ENCODE peak calls at places on chromosomes 4 and X, in four cellular contexts. One of them, this sample, is unnamed.

GRCh38 chrX:134957836-134958235 is 33.0 kb upstream of the SMIM10 start:
- DNase-seq in AG04450: no peak
- DNase-seq in mesothelial cell of epicardium: no peak
- DNase-seq in lower leg skin: no peak
- DNase-seq in this sample: no peak

GRCh38 chr4:46648088-46648744 is 258.3 kb upstream of the GABRA2 start:
- DNase-seq in AG04450: peak; percentile 20
- DNase-seq in mesothelial cell of epicardium: no peak
- DNase-seq in lower leg skin: no peak
- DNase-seq in this sample: no peak

GRCh38 chr4:125750399-125750798 is 435.6 kb downstream of the FAT4 start:
- DNase-seq in AG04450: no peak
- DNase-seq in mesothelial cell of epicardium: no peak
- DNase-seq in lower leg skin: no peak
- DNase-seq in this sample: no peak

GRCh38 chrX:20007962-20008633 is 17.2 kb upstream of the BCLAF3 start:
- DNase-seq in AG04450: no peak
- DNase-seq in mesothelial cell of epicardium: no peak
- DNase-seq in lower leg skin: no peak
- DNase-seq in this sample: no peak

GRCh38 chrX:13048265-13048664 is 3.8 kb upstream of the FAM9C start:
- DNase-seq in AG04450: no peak
- DNase-seq in mesothelial cell of epicardium: no peak
- DNase-seq in lower leg skin: no peak
- DNase-seq in this sample: no peak

GRCh38 chr4:168868856-168869201 is 141.2 kb downstream of the CBR4 start:
- DNase-seq in AG04450: no peak
- DNase-seq in mesothelial cell of epicardium: no peak
- DNase-seq in lower leg skin: no peak
- DNase-seq in this sample: no peak

GRCh38 chr4:76539979-76540378 is 105.0 kb downstream of the SHROOM3 start:
- DNase-seq in AG04450: no peak
- DNase-seq in mesothelial cell of epicardium: no peak
- DNase-seq in lower leg skin: no peak
- DNase-seq in this sample: no peak

GRCh38 chrX:154648931-154649863 is 4.2 kb downstream of the CTAG2 start:
- DNase-seq in AG04450: no peak
- DNase-seq in mesothelial cell of epicardium: no peak
- DNase-seq in lower leg skin: peak; percentile 69
- DNase-seq in this sample: no peak

GRCh38 chr4:184255361-184255760 is 37.7 kb upstream of the ENPP6 start:
- DNase-seq in AG04450: no peak
- DNase-seq in mesothelial cell of epicardium: no peak
- DNase-seq in lower leg skin: no peak
- DNase-seq in this sample: no peak

GRCh38 chr4:164648151-164648848 is 105.6 kb upstream of the SMIM31 start:
- DNase-seq in AG04450: no peak
- DNase-seq in mesothelial cell of epicardium: no peak
- DNase-seq in lower leg skin: no peak
- DNase-seq in this sample: no peak

GRCh38 chr4:142824368-142824767 is 21.7 kb downstream of the INPP4B start:
- DNase-seq in AG04450: no peak
- DNase-seq in mesothelial cell of epicardium: no peak
- DNase-seq in lower leg skin: no peak
- DNase-seq in this sample: no peak

GRCh38 chrX:3295731-3296130 is 50.7 kb downstream of the MXRA5 start:
- DNase-seq in AG04450: no peak
- DNase-seq in mesothelial cell of epicardium: no peak
- DNase-seq in lower leg skin: no peak
- DNase-seq in this sample: no peak

GRCh38 chr4:14254252-14254651 is 626.7 kb upstream of the BOD1L1 start:
- DNase-seq in AG04450: no peak
- DNase-seq in mesothelial cell of epicardium: peak; percentile 38
- DNase-seq in lower leg skin: no peak
- DNase-seq in this sample: peak; percentile 24

GRCh38 chr4:68576272-68577100 is at the start of gene UGT2B17:
- DNase-seq in AG04450: no peak
- DNase-seq in mesothelial cell of epicardium: no peak
- DNase-seq in lower leg skin: no peak
- DNase-seq in this sample: no peak

GRCh38 chr4:187103351-187103750 is 379.7 kb upstream of the FAT1 start:
- DNase-seq in AG04450: no peak
- DNase-seq in mesothelial cell of epicardium: no peak
- DNase-seq in lower leg skin: no peak
- DNase-seq in this sample: no peak

GRCh38 chr4:95290702-95291101 is 258.1 kb downstream of the UNC5C start:
- DNase-seq in AG04450: no peak
- DNase-seq in mesothelial cell of epicardium: no peak
- DNase-seq in lower leg skin: no peak
- DNase-seq in this sample: no peak

GRCh38 chr4:1356181-1356998 is 9.4 kb downstream of the UVSSA start:
- DNase-seq in AG04450: no peak
- DNase-seq in mesothelial cell of epicardium: peak; percentile 72
- DNase-seq in lower leg skin: no peak
- DNase-seq in this sample: peak; percentile 52

GRCh38 chrX:113399501-113400192 is 559.0 kb upstream of the AMOT start:
- DNase-seq in AG04450: no peak
- DNase-seq in mesothelial cell of epicardium: no peak
- DNase-seq in lower leg skin: no peak
- DNase-seq in this sample: no peak

GRCh38 chr4:187090401-187090800 is 366.7 kb upstream of the FAT1 start:
- DNase-seq in AG04450: peak; percentile 18
- DNase-seq in mesothelial cell of epicardium: no peak
- DNase-seq in lower leg skin: no peak
- DNase-seq in this sample: no peak

GRCh38 chrX:40109288-40110008 is 11.7 kb upstream of the BCOR start:
- DNase-seq in AG04450: no peak
- DNase-seq in mesothelial cell of epicardium: peak; percentile 61
- DNase-seq in lower leg skin: peak; percentile 92
- DNase-seq in this sample: no peak

GRCh38 chr4:75289843-75290616 is 224.2 kb downstream of the RCHY1 start:
- DNase-seq in AG04450: no peak
- DNase-seq in mesothelial cell of epicardium: no peak
- DNase-seq in lower leg skin: no peak
- DNase-seq in this sample: no peak

GRCh38 chr4:104447346-104447745 is 47.3 kb downstream of the CXXC4 start:
- DNase-seq in AG04450: no peak
- DNase-seq in mesothelial cell of epicardium: no peak
- DNase-seq in lower leg skin: no peak
- DNase-seq in this sample: no peak

GRCh38 chrX:69424161-69424560 is 80.0 kb upstream of the NALF2 start:
- DNase-seq in AG04450: no peak
- DNase-seq in mesothelial cell of epicardium: no peak
- DNase-seq in lower leg skin: no peak
- DNase-seq in this sample: no peak

GRCh38 chrX:130772313-130773140 is 130.5 kb downstream of the ENOX2 start:
- DNase-seq in AG04450: peak; percentile 0
- DNase-seq in mesothelial cell of epicardium: no peak
- DNase-seq in lower leg skin: no peak
- DNase-seq in this sample: no peak

GRCh38 chr4:107665001-107665400 is 55.0 kb downstream of the PAPSS1 start:
- DNase-seq in AG04450: no peak
- DNase-seq in mesothelial cell of epicardium: no peak
- DNase-seq in lower leg skin: no peak
- DNase-seq in this sample: no peak

GRCh38 chr4:146643812-146644401 is 5.2 kb downstream of the POU4F2 start:
- DNase-seq in AG04450: no peak
- DNase-seq in mesothelial cell of epicardium: no peak
- DNase-seq in lower leg skin: no peak
- DNase-seq in this sample: no peak

GRCh38 chr4:34964613-34965012 is 1279.7 kb downstream of the ARAP2 start:
- DNase-seq in AG04450: no peak
- DNase-seq in mesothelial cell of epicardium: no peak
- DNase-seq in lower leg skin: no peak
- DNase-seq in this sample: no peak

GRCh38 chr4:848307-848691 is 22.4 kb upstream of the CPLX1 start:
- DNase-seq in AG04450: no peak
- DNase-seq in mesothelial cell of epicardium: no peak
- DNase-seq in lower leg skin: no peak
- DNase-seq in this sample: no peak

GRCh38 chr4:90580271-90580825 is 453.2 kb downstream of the CCSER1 start:
- DNase-seq in AG04450: no peak
- DNase-seq in mesothelial cell of epicardium: no peak
- DNase-seq in lower leg skin: no peak
- DNase-seq in this sample: no peak

GRCh38 chr4:76341063-76341462 is 34.5 kb downstream of the STBD1 start:
- DNase-seq in AG04450: peak; percentile 8
- DNase-seq in mesothelial cell of epicardium: no peak
- DNase-seq in lower leg skin: no peak
- DNase-seq in this sample: no peak

GRCh38 chr4:7666744-7667143 is 232.0 kb upstream of the PSAPL1 start:
- DNase-seq in AG04450: no peak
- DNase-seq in mesothelial cell of epicardium: no peak
- DNase-seq in lower leg skin: no peak
- DNase-seq in this sample: no peak

GRCh38 chrX:148500428-148501120 is at the start of gene AFF2:
- DNase-seq in AG04450: no peak
- DNase-seq in mesothelial cell of epicardium: peak; percentile 50
- DNase-seq in lower leg skin: no peak
- DNase-seq in this sample: no peak

GRCh38 chr4:156820931-156821330 is 150.7 kb downstream of the PDGFC start:
- DNase-seq in AG04450: no peak
- DNase-seq in mesothelial cell of epicardium: no peak
- DNase-seq in lower leg skin: no peak
- DNase-seq in this sample: no peak

DNA sequence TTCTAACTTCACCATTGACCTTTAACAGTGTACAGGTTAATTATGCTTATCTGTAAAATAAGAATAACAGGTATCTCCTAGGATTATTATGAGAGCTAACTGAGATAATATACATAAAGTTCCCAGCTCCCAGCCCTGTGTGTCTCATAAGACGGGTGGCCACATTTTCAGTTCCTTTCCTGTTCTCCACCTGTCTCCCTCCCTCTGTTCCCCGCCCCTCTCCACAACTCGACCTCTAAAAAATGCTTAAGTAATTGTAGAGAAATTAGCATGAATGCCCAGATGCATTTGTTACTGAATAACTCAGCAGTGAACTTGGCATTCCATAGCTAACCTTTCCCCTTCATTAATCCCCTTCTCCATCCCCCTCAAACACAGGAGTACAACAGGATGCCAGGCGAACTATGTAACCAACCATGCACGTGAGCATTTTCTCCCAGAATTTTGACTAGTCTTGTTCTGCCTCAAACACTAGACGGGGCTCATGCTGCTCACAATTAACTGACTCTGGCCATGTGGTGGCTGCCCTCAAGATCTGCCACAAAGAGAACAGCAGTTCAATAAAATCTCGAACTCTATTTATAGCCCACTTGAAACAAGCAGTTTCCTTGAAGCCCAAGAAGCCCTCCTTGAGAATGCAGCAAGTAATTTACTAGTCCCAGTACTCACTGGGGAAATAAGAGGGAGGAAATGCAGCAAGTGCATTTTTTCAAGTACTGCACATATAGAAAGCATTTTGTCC is 351.2 kb downstream of the ARHGAP24 start:
- DNase-seq in AG04450: peak; percentile 33
- DNase-seq in mesothelial cell of epicardium: no peak
- DNase-seq in lower leg skin: no peak
- DNase-seq in this sample: no peak
- TF ChIP-seq CTCF in AG04450: peak; percentile 29
- TF ChIP-seq CTCF in mesothelial cell of epicardium: no peak
- TF ChIP-seq CTCF in lower leg skin: no peak
- TF ChIP-seq CTCF in this sample: no peak

GRCh38 chr4:154507170-154507569 is 15.6 kb upstream of the DCHS2 start:
- DNase-seq in AG04450: no peak
- DNase-seq in mesothelial cell of epicardium: no peak
- DNase-seq in lower leg skin: no peak
- DNase-seq in this sample: no peak

GRCh38 chr4:154506253-154506652 is 14.7 kb upstream of the DCHS2 start:
- DNase-seq in AG04450: no peak
- DNase-seq in mesothelial cell of epicardium: no peak
- DNase-seq in lower leg skin: no peak
- DNase-seq in this sample: no peak

GRCh38 chr4:154497901-154498300 is 6.3 kb upstream of the DCHS2 start:
- DNase-seq in AG04450: no peak
- DNase-seq in mesothelial cell of epicardium: no peak
- DNase-seq in lower leg skin: no peak
- DNase-seq in this sample: no peak

GRCh38 chr4:154503598-154503997 is 12.0 kb upstream of the DCHS2 start:
- DNase-seq in AG04450: no peak
- DNase-seq in mesothelial cell of epicardium: no peak
- DNase-seq in lower leg skin: no peak
- DNase-seq in this sample: no peak
- TF ChIP-seq CTCF in AG04450: peak; percentile 60
- TF ChIP-seq CTCF in mesothelial cell of epicardium: peak; percentile 56
- TF ChIP-seq CTCF in lower leg skin: no peak
- TF ChIP-seq CTCF in this sample: no peak

DNA sequence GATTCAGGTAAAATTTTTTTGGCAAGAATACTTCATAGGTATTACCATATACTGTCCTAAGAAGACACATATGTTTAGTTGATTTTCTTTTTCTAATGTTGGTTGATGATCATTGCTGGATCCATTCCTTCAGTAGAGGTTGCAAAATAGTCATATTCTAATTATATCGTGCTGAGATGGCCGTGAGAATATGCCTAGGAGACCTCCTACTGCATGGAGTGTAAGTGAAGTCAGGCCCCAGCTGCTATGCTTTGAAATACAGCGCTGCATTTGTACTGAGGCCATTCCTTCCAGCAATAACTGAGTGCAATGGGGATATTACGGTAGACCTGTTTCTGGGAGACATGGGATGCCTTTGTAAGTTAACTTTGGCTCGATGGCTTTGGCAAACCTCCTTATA is 6.7 kb upstream of the PLAC8 start:
- DNase-seq in AG04450: no peak
- DNase-seq in mesothelial cell of epicardium: no peak
- DNase-seq in lower leg skin: no peak
- DNase-seq in this sample: no peak
- TF ChIP-seq CTCF in AG04450: no peak
- TF ChIP-seq CTCF in mesothelial cell of epicardium: no peak
- TF ChIP-seq CTCF in lower leg skin: no peak
- TF ChIP-seq CTCF in this sample: no peak

DNA sequence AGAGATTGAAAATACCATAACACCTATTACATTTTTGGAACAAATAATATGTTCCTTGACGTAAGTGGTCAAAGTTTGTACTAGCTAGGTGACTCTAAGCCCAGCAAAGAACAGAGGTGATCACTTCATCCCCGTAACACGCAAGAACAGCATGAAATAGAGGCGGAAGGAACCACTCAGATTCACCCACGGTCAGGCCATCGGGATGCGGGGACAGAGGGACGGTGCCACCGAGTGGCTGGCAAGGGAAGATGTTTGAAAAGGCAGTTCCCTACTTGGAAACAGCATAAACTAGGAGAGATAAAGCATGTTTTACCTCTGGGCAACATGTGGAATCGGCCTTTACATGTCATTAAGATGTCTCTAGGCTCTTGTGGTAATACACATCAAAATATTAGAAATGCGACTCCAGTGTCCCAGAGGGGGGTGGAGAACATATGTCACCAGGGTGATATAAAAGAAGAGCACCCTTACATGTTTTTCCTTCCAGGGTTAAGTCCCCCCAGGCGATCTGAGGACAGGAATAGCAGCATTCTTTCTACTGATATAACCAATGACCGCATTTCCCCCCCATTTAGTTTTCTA is 84.0 kb downstream of the PHKA2 start:
- DNase-seq in AG04450: no peak
- DNase-seq in mesothelial cell of epicardium: no peak
- DNase-seq in lower leg skin: no peak
- DNase-seq in this sample: no peak
- TF ChIP-seq CTCF in AG04450: peak; percentile 20
- TF ChIP-seq CTCF in mesothelial cell of epicardium: no peak
- TF ChIP-seq CTCF in lower leg skin: no peak
- TF ChIP-seq CTCF in this sample: no peak